ENCODE peak calls at places on chromosome 11, in seven cellular contexts. M is smooth muscle cell of the brain vasculature; X is activated CD4-positive, CD25-positive, alpha-beta regulatory T cell; I is SK-N-MC; H is left ventricle myocardium inferior; G is lung microvascular endothelial cell; O is brain microvascular endothelial cell. R is an unnamed sample.
A peak's percentile ranks its signal among the peaks of the same experiment; 100 is the strongest.

GRCh38 chr11:58905141-58905715 is 34.1 kb upstream of the GLYATL1 start:
- DNase-seq in M (no peak), X (no peak), I (no peak), H (peak; percentile 23), G (no peak), O (peak; percentile 56), R (no peak)

GRCh38 chr11:112958670-112959069 is 2.5 kb upstream of the NCAM1 start:
- DNase-seq in M (no peak), X (no peak), I (no peak), H (no peak), G (no peak), O (no peak), R (no peak)

GRCh38 chr11:120648706-120649250 is 137.2 kb downstream of the GRIK4 start:
- DNase-seq in M (no peak), X (no peak), I (no peak), H (no peak), G (no peak), O (no peak), R (no peak)

GRCh38 chr11:132258865-132259264 is 888.5 kb downstream of the NTM start:
- DNase-seq in M (no peak), X (no peak), I (no peak), H (no peak), G (no peak), O (peak; percentile 75), R (no peak)

GRCh38 chr11:131033151-131033651 is 116.9 kb upstream of the SNX19 start:
- DNase-seq in M (no peak), X (no peak), I (no peak), H (no peak), G (peak; percentile 66), O (peak; percentile 97), R (no peak)

GRCh38 chr11:22331771-22332170 is 6.4 kb upstream of the SLC17A6 start:
- DNase-seq in M (no peak), X (no peak), I (no peak), H (no peak), G (no peak), O (no peak), R (no peak)

GRCh38 chr11:120563698-120564572 is 52.4 kb downstream of the GRIK4 start:
- DNase-seq in M (no peak), X (no peak), I (no peak), H (peak; percentile 34), G (peak; percentile 45), O (no peak), R (no peak)

GRCh38 chr11:72685560-72686480 is 11.6 kb upstream of the PDE2A start:
- DNase-seq in M (no peak), X (no peak), I (no peak), H (peak; percentile 58), G (no peak), O (no peak), R (no peak)

GRCh38 chr11:17405232-17406005 is 17.0 kb upstream of the KCNJ11 start:
- DNase-seq in M (no peak), X (no peak), I (no peak), H (peak; percentile 75), G (peak; percentile 52), O (peak; percentile 35), R (no peak)

GRCh38 chr11:13260196-13260962 is 17.2 kb upstream of the BMAL1 start:
- DNase-seq in M (no peak), X (no peak), I (no peak), H (no peak), G (no peak), O (no peak), R (no peak)

GRCh38 chr11:117673561-117673960 is 123.5 kb downstream of the DSCAML1 start:
- DNase-seq in M (no peak), X (no peak), I (no peak), H (no peak), G (no peak), O (no peak), R (no peak)

GRCh38 chr11:28243596-28243995 is 135.4 kb downstream of the METTL15 start:
- DNase-seq in M (no peak), X (no peak), I (no peak), H (no peak), G (no peak), O (no peak), R (no peak)

GRCh38 chr11:1450958-1451710 is 35.4 kb downstream of the MOB2 start:
- DNase-seq in M (no peak), X (no peak), I (no peak), H (no peak), G (no peak), O (no peak), R (no peak)

GRCh38 chr11:65217441-65218423 is 36.0 kb downstream of the CAPN1 start:
- DNase-seq in M (no peak), X (no peak), I (no peak), H (no peak), G (no peak), O (no peak), R (no peak)

GRCh38 chr11:120789391-120789790 is 234.5 kb upstream of the TBCEL start:
- DNase-seq in M (no peak), X (no peak), I (no peak), H (no peak), G (no peak), O (no peak), R (no peak)

GRCh38 chr11:124943242-124943641 is 7.4 kb upstream of the HEPACAM start:
- DNase-seq in M (no peak), X (no peak), I (no peak), H (no peak), G (peak; percentile 27), O (no peak), R (no peak)

GRCh38 chr11:67450796-67451657 is 1.5 kb downstream of the GPR152 start:
- DNase-seq in M (no peak), X (no peak), I (no peak), H (no peak), G (no peak), O (no peak), R (no peak)

GRCh38 chr11:457071-457760 is 7.1 kb downstream of the PTDSS2 start:
- DNase-seq in M (no peak), X (no peak), I (no peak), H (no peak), G (no peak), O (no peak), R (peak; percentile 22)

GRCh38 chr11:111586305-111586915 is 15.8 kb upstream of the SIK2 start:
- DNase-seq in M (no peak), X (no peak), I (no peak), H (no peak), G (peak; percentile 57), O (peak; percentile 61), R (peak; percentile 61)

GRCh38 chr11:122363306-122363705 is 247.3 kb upstream of the BLID start:
- DNase-seq in M (no peak), X (no peak), I (no peak), H (no peak), G (no peak), O (no peak), R (no peak)

GRCh38 chr11:64917663-64917995 is 620 bp upstream of the ATG2A start:
- DNase-seq in M (no peak), X (no peak), I (no peak), H (no peak), G (no peak), O (no peak), R (no peak)

GRCh38 chr11:113615773-113616172 is 90.3 kb downstream of the TMPRSS5 start:
- DNase-seq in M (no peak), X (no peak), I (no peak), H (no peak), G (no peak), O (peak; percentile 19), R (no peak)

R was measured in CD4-positive, alpha-beta memory T cell.